ENCODE peak calls at places on chromosome 19, in five cellular contexts. J is Peyer's patch, H is lower leg skin, U is psoas muscle, W is heart left ventricle. Q is an unnamed sample.

GRCh38 chr19:57363734-57364181 is 407 bp downstream of the TRAPPC2B start:
- DNase-seq in J (no peak), H (no peak), U (peak), W (no peak), Q (no peak)

GRCh38 chr19:6249296-6249695 is 30.5 kb downstream of the MLLT1 start:
- DNase-seq in J (no peak), H (no peak), U (no peak), W (no peak), Q (peak)

GRCh38 chr19:29115181-29115580 is 97.8 kb downstream of the UQCRFS1 start:
- DNase-seq in J (no peak), H (no peak), U (no peak), W (no peak), Q (no peak)

GRCh38 chr19:23957660-23958281 is 43.1 kb downstream of the ZNF726 start:
- DNase-seq in J (no peak), H (no peak), U (no peak), W (no peak), Q (no peak)

GRCh38 chr19:34375598-34375997 is 10.6 kb downstream of the GPI start:
- DNase-seq in J (no peak), H (no peak), U (no peak), W (no peak), Q (no peak)

GRCh38 chr19:56222901-56223300 is 20.8 kb downstream of the ZSCAN5C start:
- DNase-seq in J (no peak), H (no peak), U (no peak), W (no peak), Q (no peak)

GRCh38 chr19:18672606-18673337 is 10.7 kb upstream of the CRTC1 start:
- DNase-seq in J (no peak), H (no peak), U (peak), W (no peak), Q (no peak)

GRCh38 chr19:19240476-19240875 is 28.7 kb downstream of the NCAN start:
- DNase-seq in J (no peak), H (no peak), U (no peak), W (no peak), Q (no peak)

GRCh38 chr19:16367269-16367683 is 42.6 kb downstream of the KLF2 start:
- DNase-seq in J (peak), H (no peak), U (peak), W (peak), Q (peak)

GRCh38 chr19:7748756-7749155 is 1.4 kb upstream of the CD209 start:
- DNase-seq in J (no peak), H (no peak), U (no peak), W (no peak), Q (peak)

GRCh38 chr19:32581704-32582164 is 744 bp downstream of the PDCD5 start:
- DNase-seq in J (peak), H (no peak), U (peak), W (peak), Q (no peak)

GRCh38 chr19:17680235-17680722 is 7.9 kb downstream of the UNC13A start:
- DNase-seq in J (peak), H (peak), U (peak), W (peak), Q (peak)

GRCh38 chr19:48719263-48720171 is at the start of gene MAMSTR:
- DNase-seq in J (no peak), H (no peak), U (peak), W (peak), Q (no peak)

GRCh38 chr19:5186293-5187050 is 154.1 kb downstream of the PTPRS start:
- DNase-seq in J (no peak), H (peak), U (no peak), W (no peak), Q (no peak)

GRCh38 chr19:12346896-12347295 is 13.5 kb upstream of the ZNF563 start:
- DNase-seq in J (no peak), H (no peak), U (no peak), W (no peak), Q (peak)

GRCh38 chr19:55597493-55597892 is 1.8 kb downstream of the FIZ1 start:
- DNase-seq in J (no peak), H (no peak), U (peak), W (no peak), Q (no peak)

GRCh38 chr19:7742575-7742974 is 4.8 kb downstream of the CD209 start:
- DNase-seq in J (no peak), H (no peak), U (no peak), W (no peak), Q (peak)

GRCh38 chr19:50896591-50897190 is 14.5 kb downstream of the KLK4 start:
- DNase-seq in J (peak), H (peak), U (no peak), W (no peak), Q (peak)

GRCh38 chr19:47507924-47508553 is 6.8 kb downstream of the NAPA start:
- DNase-seq in J (no peak), H (no peak), U (no peak), W (no peak), Q (no peak)

GRCh38 chr19:8569066-8569761 is 8.0 kb downstream of the MYO1F start:
- DNase-seq in J (peak), H (peak), U (no peak), W (peak), Q (peak)

GRCh38 chr19:54415208-54415900 is at the start of gene TTYH1:
- DNase-seq in J (no peak), H (no peak), U (no peak), W (no peak), Q (no peak)
- TF ChIP-seq CTCF in J (no peak), H (no peak), U (peak), W (peak), Q (peak)

DNA sequence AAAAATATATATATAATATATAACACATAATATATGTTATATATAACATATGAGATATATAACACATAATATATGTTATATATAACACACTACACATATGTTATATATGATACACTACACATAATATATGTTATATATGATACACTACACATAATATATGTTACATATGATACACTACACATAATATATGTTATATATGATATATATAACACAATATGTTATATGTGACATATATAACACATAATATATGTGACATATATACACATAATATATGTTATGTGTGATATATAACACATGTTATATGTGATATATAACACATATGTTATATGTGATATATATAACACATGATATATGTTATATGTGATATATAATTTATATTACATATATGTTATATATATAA is 129.7 kb downstream of the CACNA1A start:
- DNase-seq in J (no peak), H (no peak), U (no peak), W (no peak), Q (no peak)
- H3K4me3 ChIP-seq in J (no peak), H (no peak), U (no peak), W (no peak), Q (no peak)

GRCh38 chr19:10769533-10770491 is 51.9 kb downstream of the DNM2 start:
- DNase-seq in J (no peak), H (peak), U (peak), W (peak), Q (no peak)
- TF ChIP-seq CTCF in J (peak), H (no peak), U (peak), W (peak), Q (no peak)

DNA sequence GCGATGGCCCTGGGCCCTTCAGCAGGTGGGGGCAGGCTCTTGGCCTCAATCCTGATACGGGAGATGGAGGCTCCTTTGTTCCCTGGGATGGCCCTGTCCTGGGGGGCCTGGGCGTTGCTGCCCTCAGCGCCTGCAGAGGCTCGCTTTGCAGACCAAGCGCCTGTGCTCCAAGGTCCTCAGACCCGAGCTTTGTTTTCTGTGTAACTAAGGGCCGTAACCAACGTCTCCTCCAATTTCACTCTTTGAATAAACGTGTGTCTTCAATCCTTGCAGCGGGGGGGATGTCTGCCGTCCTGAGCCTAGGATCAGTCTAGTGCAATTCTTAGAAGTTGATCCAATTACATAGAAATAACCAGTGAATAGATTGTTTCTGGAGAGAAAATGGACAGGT is 5.2 kb downstream of the PTBP1 start:
- DNase-seq in J (no peak), H (no peak), U (peak), W (no peak), Q (no peak)
- H3K4me3 ChIP-seq in J (no peak), H (no peak), U (peak), W (peak), Q (no peak)

DNA sequence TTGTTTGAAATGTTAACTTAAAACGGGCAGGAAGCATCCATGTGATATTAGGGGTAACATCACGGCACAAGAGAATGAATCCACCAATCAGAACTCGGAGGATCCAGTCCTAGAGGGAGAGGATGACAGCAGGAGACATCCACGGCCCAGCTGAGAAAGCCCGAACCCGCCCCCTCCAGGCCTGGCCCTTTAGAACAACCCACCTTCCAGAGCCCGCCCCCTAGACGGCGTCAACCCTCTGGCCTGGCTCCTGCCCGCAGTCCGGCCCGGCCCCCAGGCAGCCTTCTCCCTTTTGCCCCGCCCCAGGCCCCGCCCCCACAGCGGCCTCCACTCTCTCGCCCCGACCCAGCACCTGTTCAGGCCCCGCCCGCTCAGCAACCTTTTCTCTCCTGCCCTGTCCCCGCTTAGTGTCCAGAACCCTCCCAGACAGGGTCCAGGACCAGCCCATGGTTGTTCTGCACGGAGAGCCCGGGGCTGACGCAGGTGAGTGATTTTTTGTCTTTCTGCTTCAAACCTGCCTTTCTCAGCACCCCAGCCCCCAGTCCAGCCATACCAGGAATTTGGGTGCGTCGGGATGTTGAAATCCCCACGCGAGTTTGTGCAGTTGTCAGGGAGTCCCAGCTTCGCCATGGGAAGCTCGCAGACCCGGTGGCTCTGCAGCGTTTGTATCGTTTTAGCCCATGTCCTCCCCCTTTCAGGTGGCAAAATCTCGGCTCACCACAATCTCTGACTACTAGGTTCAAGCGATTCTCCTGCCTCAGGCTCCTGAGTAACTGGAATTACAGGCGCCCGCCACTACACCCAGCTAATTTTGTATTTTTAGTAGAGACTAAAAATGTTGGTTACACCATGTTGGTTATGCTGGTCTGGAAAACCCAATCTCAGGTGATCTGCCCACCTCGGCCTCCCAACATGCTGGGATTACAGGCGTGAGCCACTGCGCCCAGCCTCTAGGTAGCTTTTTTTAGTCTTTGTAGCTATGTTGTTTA is 16.1 kb downstream of the ZNF816 start:
- DNase-seq in J (peak), H (no peak), U (no peak), W (peak), Q (no peak)
- TF ChIP-seq CTCF in J (no peak), H (no peak), U (no peak), W (no peak), Q (no peak)

DNA sequence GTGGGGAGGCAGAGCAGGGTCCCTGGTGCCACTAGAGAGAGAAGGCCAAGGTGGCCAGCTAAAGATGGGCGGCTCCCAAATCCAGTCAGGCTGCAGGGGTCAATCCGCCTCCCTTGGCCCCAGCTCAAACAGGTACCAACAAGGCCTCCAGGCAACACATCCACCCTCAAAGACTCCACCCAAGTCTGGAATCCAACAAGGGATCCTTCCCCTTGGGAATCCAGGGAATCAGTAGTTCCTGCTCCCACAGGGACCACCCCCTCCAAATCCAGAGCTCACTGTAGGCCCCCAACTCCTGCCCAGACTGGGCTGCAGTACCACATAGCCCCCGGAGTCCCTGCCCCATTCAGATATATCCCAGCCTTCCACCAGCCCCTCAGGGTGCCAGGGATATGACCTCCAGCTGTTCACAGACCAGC is 3.3 kb downstream of the ERF start:
- DNase-seq in J (no peak), H (no peak), U (no peak), W (no peak), Q (no peak)
- H3K4me3 ChIP-seq in J (no peak), H (no peak), U (peak), W (peak), Q (no peak)

DNA sequence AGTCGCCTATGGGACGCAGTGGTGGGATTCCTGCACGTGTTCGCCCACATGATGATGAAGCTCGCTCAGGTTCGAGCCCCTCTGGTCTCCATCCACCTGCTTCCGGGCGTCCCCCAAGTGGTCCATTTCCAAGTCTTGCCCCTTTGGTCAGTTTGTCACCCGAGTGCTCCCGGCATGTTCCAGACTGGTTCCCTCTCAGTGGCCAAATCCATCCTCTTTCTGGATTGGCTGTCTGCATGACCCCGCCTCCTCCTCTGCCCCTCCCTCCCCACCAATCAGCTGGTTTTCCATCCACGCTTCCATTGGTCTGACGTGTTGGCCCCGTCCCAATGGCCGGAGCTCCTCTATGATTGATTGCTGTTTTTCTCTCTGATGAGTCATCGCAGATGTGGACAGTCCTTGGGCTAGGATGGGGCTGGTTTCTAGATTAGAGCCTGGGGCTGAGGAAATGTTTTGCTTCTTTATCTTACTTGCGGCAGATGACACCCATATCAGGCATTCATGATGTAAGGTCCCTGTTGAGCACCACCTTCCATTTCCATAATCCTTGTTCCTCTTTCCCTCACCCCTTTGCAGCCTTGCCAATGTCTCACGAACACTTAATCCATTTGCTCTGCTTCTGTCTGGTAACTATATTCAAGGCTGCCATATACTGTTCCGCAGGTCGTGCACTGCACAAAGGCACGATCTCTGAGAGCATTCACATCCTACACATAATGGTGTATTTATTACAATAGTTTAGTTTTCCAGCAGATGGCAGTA is 73.8 kb downstream of the MAP4K1 start:
- DNase-seq in J (peak), H (peak), U (peak), W (peak), Q (peak)
- TF ChIP-seq CTCF in J (peak), H (no peak), U (peak), W (peak), Q (peak)

GRCh38 chr19:2785244-2786000 is at the start of gene THOP1:
- DNase-seq in J (peak), H (peak), U (peak), W (peak), Q (peak)
- H3K4me3 ChIP-seq in J (peak), H (peak), U (peak), W (peak), Q (peak)

Q was measured in GM12865.